ENCODE peak calls at places on chromosomes 11 and 22, in five cellular contexts. L, P, E, T and N are unnamed samples.

GRCh38 chr11:134911514-134912180 is 499.6 kb upstream of the B3GAT1 start:
- DNase-seq in L (no peak), P (no peak), E (no peak), T (no peak), N (no peak)

GRCh38 chr11:17700991-17701390 is 18.4 kb upstream of the MYOD1 start:
- DNase-seq in L (no peak), P (no peak), E (no peak), T (no peak), N (no peak)

GRCh38 chr11:114448749-114449484 is 9.7 kb downstream of the REXO2 start:
- DNase-seq in L (no peak), P (no peak), E (peak), T (no peak), N (no peak)

GRCh38 chr11:27612932-27613669 is 87.2 kb downstream of the BDNF start:
- DNase-seq in L (no peak), P (no peak), E (peak), T (no peak), N (no peak)

GRCh38 chr11:54832676-54833075 is 126.0 kb downstream of the OR4A5 start:
- DNase-seq in L (no peak), P (no peak), E (no peak), T (no peak), N (no peak)

GRCh38 chr11:64802370-64803162 is 448 bp downstream of the MAP4K2 start:
- DNase-seq in L (no peak), P (peak), E (no peak), T (no peak), N (peak)

GRCh38 chr22:21694795-21695431 is 29.1 kb downstream of the PPIL2 start:
- DNase-seq in L (no peak), P (no peak), E (no peak), T (no peak), N (no peak)

GRCh38 chr11:113493205-113493604 is 18.0 kb upstream of the DRD2 start:
- DNase-seq in L (no peak), P (no peak), E (no peak), T (no peak), N (no peak)

GRCh38 chr11:62805991-62806441 is 776 bp upstream of the NXF1 start:
- DNase-seq in L (peak), P (no peak), E (peak), T (peak), N (peak)

GRCh38 chr11:1921576-1922141 is 2.2 kb downstream of the TNNT3 start:
- DNase-seq in L (peak), P (no peak), E (peak), T (no peak), N (no peak)

GRCh38 chr11:72078477-72078876 is 1.9 kb downstream of the NUMA1 start:
- DNase-seq in L (no peak), P (no peak), E (peak), T (no peak), N (no peak)

GRCh38 chr11:34305095-34305692 is 52.6 kb downstream of the ABTB2 start:
- DNase-seq in L (no peak), P (no peak), E (no peak), T (no peak), N (no peak)

GRCh38 chr11:45319077-45319476 is 32.9 kb upstream of the SYT13 start:
- DNase-seq in L (no peak), P (no peak), E (no peak), T (no peak), N (no peak)

GRCh38 chr11:19861171-19861570 is 148.5 kb downstream of the NAV2 start:
- DNase-seq in L (peak), P (no peak), E (peak), T (no peak), N (no peak)

DNA sequence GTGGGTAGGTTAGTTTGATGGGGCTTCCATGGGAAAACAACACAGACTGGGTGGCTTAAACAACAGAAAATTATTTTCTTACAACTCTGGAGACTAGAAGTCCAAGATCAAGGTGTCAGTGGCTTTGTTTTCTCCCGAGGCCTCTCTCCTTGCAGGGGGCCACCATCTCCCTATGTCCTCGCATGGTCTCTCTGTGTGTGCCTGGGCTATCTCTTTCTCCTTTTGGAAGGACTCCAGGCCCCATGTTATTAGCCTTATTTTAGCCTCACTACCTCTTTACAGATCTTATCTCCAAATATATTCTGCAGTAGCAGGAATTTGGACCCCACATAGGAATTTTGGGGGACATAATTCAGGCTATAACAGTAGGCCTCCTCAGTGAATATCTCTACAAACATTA is 372.7 kb upstream of the FAT3 start:
- DNase-seq in L (no peak), P (no peak), E (no peak), T (no peak), N (no peak)
- H3K27ac ChIP-seq in L (no peak), P (no peak), E (no peak), T (no peak), N (no peak)

DNA sequence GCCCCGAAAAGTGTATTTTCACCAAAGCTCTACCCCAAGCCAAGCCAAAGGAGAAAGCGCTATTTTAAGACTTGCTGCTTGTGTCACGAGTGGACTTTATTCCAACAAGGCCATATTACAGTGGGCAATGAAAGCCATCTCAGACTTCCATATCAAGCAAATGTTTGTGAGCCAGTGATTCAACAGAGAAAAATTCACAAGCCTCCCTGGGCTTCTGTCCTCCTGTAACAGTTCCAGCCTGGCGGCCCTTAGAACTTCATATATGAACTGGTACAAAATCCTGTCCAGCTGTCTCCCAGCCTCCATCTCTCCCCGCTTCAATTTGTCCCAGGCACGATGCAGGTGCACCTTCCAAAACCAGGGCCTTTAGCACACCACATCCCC is 11.2 kb downstream of the LARGE1 start:
- DNase-seq in L (peak), P (no peak), E (peak), T (no peak), N (no peak)
- H3K4me3 ChIP-seq in L (no peak), P (no peak), E (no peak), T (no peak), N (no peak)

DNA sequence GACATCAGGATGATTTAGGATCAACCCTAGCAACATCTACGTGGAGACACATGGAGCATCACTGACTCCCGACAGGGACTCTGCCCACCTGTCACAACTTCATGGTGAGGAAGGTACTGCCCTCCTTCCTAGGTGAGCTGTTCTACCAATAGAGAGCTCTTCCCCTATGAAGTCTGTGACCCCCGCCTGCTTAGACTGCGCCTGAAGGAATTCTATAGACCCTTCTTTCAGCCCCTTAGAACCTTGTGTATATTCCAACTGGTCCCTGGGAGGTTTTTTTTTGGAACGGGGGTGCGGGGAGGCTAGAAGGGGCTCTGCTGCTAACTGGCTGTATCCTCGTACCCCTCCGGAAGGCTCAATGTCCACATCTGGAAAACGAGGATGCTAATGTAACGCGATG is 566 bp downstream of the INTS4 start:
- DNase-seq in L (no peak), P (no peak), E (peak), T (no peak), N (no peak)
- H3K27ac ChIP-seq in L (peak), P (peak), E (peak), T (no peak), N (peak)

GRCh38 chr11:75428989-75429640 is 3.9 kb downstream of the KLHL35 start:
- DNase-seq in L (no peak), P (no peak), E (no peak), T (no peak), N (peak)

GRCh38 chr11:75426720-75427086 is 6.3 kb downstream of the KLHL35 start:
- DNase-seq in L (no peak), P (no peak), E (no peak), T (no peak), N (no peak)

GRCh38 chr11:75429641-75429901 is 3.4 kb downstream of the KLHL35 start:
- DNase-seq in L (no peak), P (no peak), E (no peak), T (no peak), N (no peak)

GRCh38 chr11:75427181-75427580 is 5.8 kb downstream of the KLHL35 start:
- DNase-seq in L (no peak), P (no peak), E (no peak), T (no peak), N (no peak)

DNA sequence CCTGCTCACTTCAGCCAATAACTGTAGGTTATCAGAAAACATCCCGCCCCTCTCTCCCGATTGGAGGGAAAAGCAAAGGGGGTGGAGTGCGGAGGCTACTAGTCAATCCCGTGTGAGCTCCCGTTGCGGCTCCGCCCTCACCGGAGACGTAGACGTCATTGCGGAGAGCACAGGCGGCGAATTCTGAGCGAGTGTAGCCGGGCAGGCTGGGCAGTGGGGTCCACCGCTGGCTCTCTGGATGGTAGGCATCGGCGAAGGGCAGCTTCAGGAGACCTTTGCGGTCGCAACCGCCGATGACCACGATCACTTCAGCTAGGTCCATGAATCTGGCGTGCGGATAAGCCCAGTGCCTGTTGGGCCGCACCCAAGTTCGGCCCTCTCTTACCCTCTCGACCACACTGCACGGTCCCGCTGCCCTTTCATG is 4.7 kb downstream of the KLHL35 start:
- DNase-seq in L (peak), P (no peak), E (peak), T (peak), N (peak)
- H3K4me3 ChIP-seq in L (no peak), P (no peak), E (peak), T (no peak), N (no peak)

GRCh38 chr22:30208631-30209603 is 37.6 kb downstream of the LIF start:
- DNase-seq in L (peak), P (no peak), E (peak), T (no peak), N (no peak)
- H3K27ac ChIP-seq in L (no peak), P (no peak), E (peak), T (peak), N (no peak)

DNA sequence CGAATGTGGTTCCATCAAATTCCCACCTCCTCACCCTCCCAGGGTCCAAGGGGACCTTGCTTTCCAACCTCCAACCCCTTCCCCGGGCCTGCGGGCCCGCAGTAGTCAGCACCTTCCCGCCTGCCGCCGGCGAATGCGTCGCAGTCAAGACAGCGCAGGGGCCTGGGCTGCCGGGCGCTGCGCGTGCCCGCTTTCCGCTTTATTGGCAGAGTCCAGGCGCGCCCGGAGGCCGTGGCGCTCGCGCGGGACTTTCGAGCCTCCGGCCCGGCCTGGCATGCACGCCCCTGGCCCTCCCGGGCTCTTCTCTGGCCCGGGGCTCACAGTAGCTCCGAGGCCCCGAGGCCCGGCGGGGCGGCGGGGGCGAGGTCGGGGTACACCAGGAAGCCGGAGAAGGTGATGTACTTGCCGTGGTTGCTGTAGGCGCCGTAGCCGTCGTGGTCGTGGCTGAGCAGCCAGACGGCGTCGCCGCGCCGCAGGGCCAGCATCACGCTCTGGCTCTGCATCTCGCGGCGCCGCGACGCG is 3.1 kb downstream of the FAM180B start:
- DNase-seq in L (peak), P (no peak), E (no peak), T (no peak), N (no peak)
- H3K4me3 ChIP-seq in L (no peak), P (no peak), E (no peak), T (no peak), N (no peak)